ENCODE peak calls at places on chromosomes 1 and 21, in four cellular contexts. T, B, E and C are unnamed samples.

GRCh38 chr1:205066221-205066818 is 17.9 kb downstream of the TMEM81 start:
- DNase-seq in T (peak), B (no peak), E (no peak), C (no peak)

GRCh38 chr1:117284408-117285215 is 73.9 kb upstream of the VTCN1 start:
- DNase-seq in B (peak), T (peak), E (no peak), C (peak)

GRCh38 chr1:201214461-201214860 is 23.8 kb downstream of the IGFN1 start:
- DNase-seq in B (no peak), E (no peak), T (peak), C (no peak)

GRCh38 chr1:17276568-17276967 is 27.7 kb downstream of the PADI3 start:
- DNase-seq in B (no peak), T (no peak), E (no peak), C (peak)

GRCh38 chr1:14108356-14109275 is 408.6 kb downstream of the PRDM2 start:
- DNase-seq in T (no peak), B (no peak), E (no peak), C (no peak)

GRCh38 chr1:183590225-183591191 is at the start of gene NCF2:
- DNase-seq in T (no peak), E (peak), B (no peak), C (peak)

GRCh38 chr1:59236949-59237545 is 59.8 kb upstream of the FGGY start:
- DNase-seq in B (no peak), E (no peak), T (no peak), C (no peak)

GRCh38 chr1:225534772-225535171 is 106.9 kb upstream of the LBR start:
- DNase-seq in E (no peak), B (no peak), T (no peak), C (no peak)

GRCh38 chr1:31769720-31770390 is 5.7 kb upstream of the ADGRB2 start:
- DNase-seq in B (no peak), E (no peak), T (no peak), C (no peak)

GRCh38 chr1:46802901-46803574 is 4.2 kb downstream of the CYP4B1 start:
- DNase-seq in E (no peak), T (no peak), B (no peak), C (no peak)

GRCh38 chr1:214325401-214325800 is 44.4 kb downstream of the SMYD2 start:
- DNase-seq in T (no peak), E (no peak), B (no peak), C (no peak)

GRCh38 chr1:31435471-31436409 is 22.7 kb downstream of the SERINC2 start:
- DNase-seq in T (no peak), B (no peak), E (no peak), C (no peak)

GRCh38 chr1:159005676-159006075 is 4.0 kb upstream of the IFI16 start:
- DNase-seq in B (no peak), E (no peak), T (no peak), C (no peak)

GRCh38 chr1:188479146-188479545 is 1650.4 kb downstream of the PLA2G4A start:
- DNase-seq in E (no peak), T (no peak), B (no peak), C (no peak)

GRCh38 chr21:31337991-31338891 is 5.8 kb downstream of the TIAM1 start:
- DNase-seq in T (no peak), E (no peak), B (no peak), C (no peak)

GRCh38 chr1:192826791-192827477 is 18.1 kb downstream of the RGS2 start:
- DNase-seq in B (no peak), T (no peak), E (no peak), C (no peak)

GRCh38 chr1:93874025-93874651 is 4.9 kb downstream of the DNTTIP2 start:
- DNase-seq in E (no peak), T (no peak), B (peak), C (no peak)

GRCh38 chr1:117026361-117026760 is 24.8 kb downstream of the CD101 start:
- DNase-seq in E (no peak), T (no peak), B (no peak), C (no peak)

GRCh38 chr1:234486858-234487830 is 8.2 kb upstream of the TARBP1 start:
- DNase-seq in E (no peak), T (no peak), B (peak), C (peak)

GRCh38 chr21:36615274-36615964 is 83.5 kb upstream of the SIM2 start:
- DNase-seq in E (no peak), T (no peak), B (peak), C (no peak)

GRCh38 chr1:183234660-183235476 is 48.8 kb downstream of the LAMC2 start:
- DNase-seq in B (peak), T (no peak), E (no peak), C (no peak)

GRCh38 chr1:218499911-218500310 is 154.8 kb downstream of the TGFB2 start:
- DNase-seq in T (no peak), E (no peak), B (no peak), C (no peak)

GRCh38 chr1:113835686-113836290 is 23.5 kb upstream of the RSBN1 start:
- DNase-seq in B (peak), E (no peak), T (peak), C (no peak)

GRCh38 chr1:228354390-228355320 is 52.0 kb downstream of the TRIM11 start:
- DNase-seq in B (no peak), T (no peak), E (no peak), C (no peak)

GRCh38 chr1:219460561-219461511 is 152.1 kb downstream of the ZC3H11B start:
- DNase-seq in T (no peak), E (peak), B (no peak), C (peak)

GRCh38 chr1:39538531-39539251 is 37.9 kb downstream of the PABPC4 start:
- DNase-seq in E (no peak), B (no peak), T (no peak), C (no peak)

GRCh38 chr1:110084226-110085078 is 14.0 kb upstream of the ALX3 start:
- DNase-seq in E (peak), B (no peak), T (no peak), C (peak)

GRCh38 chr1:215987092-215987855 is 420.2 kb downstream of the KCTD3 start:
- DNase-seq in T (no peak), E (no peak), B (peak), C (no peak)

GRCh38 chr1:7584643-7585042 is 186.5 kb upstream of the VAMP3 start:
- DNase-seq in E (no peak), B (no peak), T (no peak), C (no peak)

GRCh38 chr1:117181630-117182041 is 29.1 kb downstream of the VTCN1 start:
- DNase-seq in B (no peak), E (no peak), T (no peak), C (no peak)

GRCh38 chr1:187244623-187245022 is 415.9 kb downstream of the PLA2G4A start:
- DNase-seq in T (no peak), E (no peak), B (no peak), C (no peak)

GRCh38 chr21:43812957-43813730 is 23.8 kb downstream of the RRP1 start:
- DNase-seq in T (no peak), E (no peak), B (no peak), C (no peak)

GRCh38 chr21:42513151-42513984 is at the start of gene SLC37A1:
- DNase-seq in E (no peak), T (peak), B (no peak), C (peak)

GRCh38 chr1:46303872-46304326 is 401 bp downstream of the UQCRH start:
- DNase-seq in B (no peak), E (no peak), T (no peak), C (no peak)

GRCh38 chr1:182886985-182887384 is 47.8 kb downstream of the DHX9 start:
- DNase-seq in E (no peak), B (no peak), T (no peak), C (no peak)

GRCh38 chr1:27045973-27046558 is 33.4 kb upstream of the TENT5B start:
- DNase-seq in B (peak), T (peak), E (no peak), C (peak)

GRCh38 chr1:189499736-189500135 is 977.9 kb downstream of the BRINP3 start:
- DNase-seq in B (no peak), T (no peak), E (no peak), C (no peak)

GRCh38 chr1:152622803-152623202 is at the start of gene LCE3A:
- DNase-seq in E (no peak), T (no peak), B (no peak), C (peak)

GRCh38 chr1:84146375-84147032 is 2.4 kb downstream of the PRKACB start:
- DNase-seq in E (no peak), T (no peak), B (no peak), C (no peak)
- TF ChIP-seq GABPA in E (no peak), T (no peak), B (no peak), C (no peak)

GRCh38 chr1:178034676-178035075 is 59.2 kb upstream of the RASAL2 start:
- DNase-seq in B (no peak), T (no peak), E (no peak), C (no peak)
- TF ChIP-seq REST in B (no peak), T (no peak), E (no peak), C (no peak)

GRCh38 chr1:164773146-164773545 is 214.2 kb downstream of the PBX1 start:
- DNase-seq in B (no peak), E (no peak), T (no peak), C (no peak)

GRCh38 chr1:164774413-164774812 is 215.4 kb downstream of the PBX1 start:
- DNase-seq in T (no peak), B (no peak), E (no peak), C (no peak)

GRCh38 chr1:164772635-164773034 is 213.7 kb downstream of the PBX1 start:
- DNase-seq in E (no peak), T (peak), B (no peak), C (no peak)

GRCh38 chr1:164777518-164777917 is 218.5 kb downstream of the PBX1 start:
- DNase-seq in B (no peak), T (no peak), E (no peak), C (no peak)

GRCh38 chr1:164774819-164775654 is 216.1 kb downstream of the PBX1 start:
- DNase-seq in E (no peak), B (no peak), T (peak), C (no peak)
- TF ChIP-seq CTCF in E (no peak), B (no peak), T (no peak), C (no peak)

GRCh38 chr1:23913212-23913880 is at the start of gene CNR2:
- DNase-seq in B (no peak), T (no peak), E (no peak), C (peak)
- TF ChIP-seq GABPA in B (no peak), T (no peak), E (no peak), C (no peak)

DNA sequence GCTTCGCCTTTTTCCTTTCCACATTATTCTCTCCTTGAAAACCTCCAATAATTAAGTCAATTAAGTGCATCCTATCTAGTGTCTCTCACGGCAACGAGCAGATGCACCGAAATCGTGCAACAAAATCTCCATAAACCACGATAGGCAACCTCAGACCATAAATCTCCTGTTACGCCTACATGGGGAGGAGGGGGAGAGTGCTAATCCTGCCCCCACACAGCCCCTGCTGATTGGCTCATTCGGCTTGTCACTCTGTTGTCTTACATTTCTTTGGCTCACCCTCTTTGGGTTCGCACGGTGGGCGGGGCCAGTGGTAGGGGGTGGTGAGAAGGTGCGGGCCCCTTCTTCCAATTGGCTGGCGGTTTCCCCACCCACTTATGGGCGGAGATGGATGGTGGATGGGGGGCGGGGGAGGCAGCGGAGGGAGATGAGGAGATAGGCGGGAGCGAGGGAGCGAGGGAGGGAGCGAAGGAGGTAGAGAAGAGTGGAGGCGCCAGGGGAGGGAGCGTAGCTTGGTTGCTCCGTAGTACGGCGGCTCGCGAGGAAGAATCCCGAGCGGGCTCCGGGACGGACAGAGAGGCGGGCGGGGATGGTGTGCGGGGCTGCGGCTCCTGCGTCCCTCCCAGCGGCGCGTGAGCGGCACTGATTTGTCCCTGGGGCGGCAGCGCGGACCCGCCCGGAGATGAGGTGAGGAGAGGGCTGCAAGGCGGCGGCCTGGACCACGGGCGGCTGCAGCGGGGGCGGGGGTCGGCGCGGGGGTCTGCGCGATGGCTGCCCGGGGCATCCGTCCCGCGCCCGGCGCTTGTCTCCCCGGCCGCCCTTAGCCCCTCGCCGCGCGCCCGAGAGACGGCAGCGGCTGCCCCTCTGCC is at the start of gene ITSN1:
- DNase-seq in E (peak), B (peak), T (peak), C (peak)
- TF ChIP-seq REST in E (no peak), B (no peak), T (peak), C (no peak)

GRCh38 chr1:44747878-44748277 is 8.2 kb downstream of the KIF2C start:
- DNase-seq in B (no peak), T (no peak), E (no peak), C (no peak)
- TF ChIP-seq CTCF in B (no peak), T (peak), E (no peak), C (no peak)

DNA sequence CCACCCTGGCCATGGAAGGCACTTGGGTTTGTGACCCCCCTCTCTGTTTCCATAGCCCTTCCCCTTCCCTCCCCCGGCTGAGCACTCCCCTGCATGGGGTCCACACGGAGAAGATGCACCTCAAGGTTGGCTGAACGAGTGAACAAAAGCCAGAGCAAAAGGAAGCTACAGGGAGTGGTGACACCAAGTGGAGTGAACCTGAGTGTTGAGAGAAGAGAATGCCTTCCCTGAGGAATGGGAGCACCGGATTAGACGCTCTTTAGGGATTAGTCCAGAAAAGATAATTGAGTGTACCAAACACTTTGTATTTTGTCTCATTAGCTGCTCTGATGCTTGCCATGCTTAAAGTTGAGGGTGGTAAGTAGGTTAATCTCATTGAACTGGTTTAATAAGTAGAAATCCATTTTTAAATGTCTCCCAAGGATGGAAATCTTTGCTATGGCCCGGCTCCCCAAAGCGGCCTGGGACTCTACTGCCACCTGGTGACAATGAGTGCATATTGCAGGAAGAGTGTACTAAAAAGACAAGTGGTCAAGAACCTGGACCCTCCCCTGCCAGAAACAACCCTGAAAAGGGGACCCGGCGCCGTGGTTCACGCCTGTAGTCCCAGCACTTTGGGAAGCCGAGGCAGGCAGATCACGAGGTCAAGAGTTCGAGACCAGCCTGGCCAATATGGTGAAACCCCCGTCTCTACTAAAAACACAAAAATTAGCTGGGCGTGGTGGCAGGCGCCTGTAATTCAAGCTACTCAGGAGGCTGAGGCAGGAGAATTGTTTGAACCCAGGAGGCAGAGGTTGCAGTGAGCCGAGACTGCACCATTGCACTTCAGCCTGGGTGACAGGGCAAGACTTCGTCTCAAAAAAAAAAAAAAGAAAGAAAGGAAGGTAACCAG is 150.6 kb upstream of the ZC3H12A start:
- DNase-seq in B (peak), T (peak), E (no peak), C (peak)
- TF ChIP-seq GABPA in B (no peak), T (no peak), E (no peak), C (no peak)

GRCh38 chr1:23936481-23937176 is 23.0 kb upstream of the PNRC2 start:
- DNase-seq in B (no peak), E (no peak), T (peak), C (no peak)
- TF ChIP-seq REST in B (peak), E (peak), T (peak), C (peak)

GRCh38 chr1:64251971-64252370 is 48.5 kb downstream of the UBE2U start:
- DNase-seq in E (no peak), B (no peak), T (no peak), C (no peak)
- TF ChIP-seq CTCF in E (no peak), B (no peak), T (peak), C (no peak)

GRCh38 chr1:22104865-22105437 is 37.9 kb downstream of the WNT4 start:
- DNase-seq in B (no peak), T (no peak), E (no peak), C (no peak)
- TF ChIP-seq GABPA in B (no peak), T (no peak), E (no peak), C (no peak)